ENCODE peak calls at places on chromosomes 11 and 22, in seven cellular contexts. One of them, this sample, is unnamed.

GRCh38 chr11:46336781-46337180 is 10.5 kb upstream of the DGKZ start:
- DNase-seq in brain pericyte: no peak
- DNase-seq in stimulated activated CD8-positive, alpha-beta memory T cell treated with anti-CD3 and anti-CD28 coated beads, Interleukin-15, amount 100 ng/mL, for 24 hours: no peak
- DNase-seq in stromal cell of bone marrow: no peak
- DNase-seq in sciatic nerve: no peak
- DNase-seq in Ammon's horn: no peak
- DNase-seq in Calu3: no peak
- DNase-seq in this sample: no peak

GRCh38 chr11:116993599-116993998 is 104.6 kb downstream of the SIK3 start:
- DNase-seq in brain pericyte: no peak
- DNase-seq in stimulated activated CD8-positive, alpha-beta memory T cell treated with anti-CD3 and anti-CD28 coated beads, Interleukin-15, amount 100 ng/mL, for 24 hours: no peak
- DNase-seq in stromal cell of bone marrow: no peak
- DNase-seq in sciatic nerve: no peak
- DNase-seq in Ammon's horn: peak; percentile 72
- DNase-seq in Calu3: no peak
- DNase-seq in this sample: no peak

GRCh38 chr11:102981324-102981910 is 25.9 kb upstream of the MMP13 start:
- DNase-seq in brain pericyte: no peak
- DNase-seq in stimulated activated CD8-positive, alpha-beta memory T cell treated with anti-CD3 and anti-CD28 coated beads, Interleukin-15, amount 100 ng/mL, for 24 hours: no peak
- DNase-seq in stromal cell of bone marrow: no peak
- DNase-seq in sciatic nerve: no peak
- DNase-seq in Ammon's horn: no peak
- DNase-seq in Calu3: no peak
- DNase-seq in this sample: no peak

GRCh38 chr11:76835928-76836612 is 24.6 kb upstream of the ACER3 start:
- DNase-seq in brain pericyte: no peak
- DNase-seq in stimulated activated CD8-positive, alpha-beta memory T cell treated with anti-CD3 and anti-CD28 coated beads, Interleukin-15, amount 100 ng/mL, for 24 hours: no peak
- DNase-seq in stromal cell of bone marrow: peak; percentile 65
- DNase-seq in sciatic nerve: no peak
- DNase-seq in Ammon's horn: peak; percentile 63
- DNase-seq in Calu3: peak; percentile 17
- DNase-seq in this sample: no peak

GRCh38 chr11:1571760-1572199 is 291 bp downstream of the DUSP8 start:
- DNase-seq in brain pericyte: no peak
- DNase-seq in stimulated activated CD8-positive, alpha-beta memory T cell treated with anti-CD3 and anti-CD28 coated beads, Interleukin-15, amount 100 ng/mL, for 24 hours: no peak
- DNase-seq in stromal cell of bone marrow: no peak
- DNase-seq in sciatic nerve: no peak
- DNase-seq in Ammon's horn: no peak
- DNase-seq in Calu3: no peak
- DNase-seq in this sample: no peak

GRCh38 chr11:2801711-2802388 is 83.7 kb downstream of the CDKN1C start:
- DNase-seq in brain pericyte: no peak
- DNase-seq in stimulated activated CD8-positive, alpha-beta memory T cell treated with anti-CD3 and anti-CD28 coated beads, Interleukin-15, amount 100 ng/mL, for 24 hours: no peak
- DNase-seq in stromal cell of bone marrow: no peak
- DNase-seq in sciatic nerve: peak; percentile 53
- DNase-seq in Ammon's horn: no peak
- DNase-seq in Calu3: no peak
- DNase-seq in this sample: no peak

GRCh38 chr11:75560644-75561043 is 1.4 kb upstream of the SERPINH1 start:
- DNase-seq in brain pericyte: no peak
- DNase-seq in stimulated activated CD8-positive, alpha-beta memory T cell treated with anti-CD3 and anti-CD28 coated beads, Interleukin-15, amount 100 ng/mL, for 24 hours: no peak
- DNase-seq in stromal cell of bone marrow: no peak
- DNase-seq in sciatic nerve: no peak
- DNase-seq in Ammon's horn: no peak
- DNase-seq in Calu3: no peak
- DNase-seq in this sample: no peak

GRCh38 chr22:38967451-38968450 is 10.3 kb downstream of the APOBEC3A start:
- DNase-seq in brain pericyte: no peak
- DNase-seq in stimulated activated CD8-positive, alpha-beta memory T cell treated with anti-CD3 and anti-CD28 coated beads, Interleukin-15, amount 100 ng/mL, for 24 hours: no peak
- DNase-seq in stromal cell of bone marrow: no peak
- DNase-seq in sciatic nerve: no peak
- DNase-seq in Ammon's horn: peak; percentile 51
- DNase-seq in Calu3: no peak
- DNase-seq in this sample: no peak

GRCh38 chr22:50210378-50211139 is 9.7 kb downstream of the SELENOO start:
- DNase-seq in brain pericyte: no peak
- DNase-seq in stimulated activated CD8-positive, alpha-beta memory T cell treated with anti-CD3 and anti-CD28 coated beads, Interleukin-15, amount 100 ng/mL, for 24 hours: no peak
- DNase-seq in stromal cell of bone marrow: no peak
- DNase-seq in sciatic nerve: peak; percentile 61
- DNase-seq in Ammon's horn: no peak
- DNase-seq in Calu3: no peak
- DNase-seq in this sample: no peak

GRCh38 chr22:50469377-50470305 is 5.2 kb downstream of the SBF1 start:
- DNase-seq in brain pericyte: no peak
- DNase-seq in stimulated activated CD8-positive, alpha-beta memory T cell treated with anti-CD3 and anti-CD28 coated beads, Interleukin-15, amount 100 ng/mL, for 24 hours: peak; percentile 61
- DNase-seq in stromal cell of bone marrow: no peak
- DNase-seq in sciatic nerve: no peak
- DNase-seq in Ammon's horn: no peak
- DNase-seq in Calu3: peak; percentile 94
- DNase-seq in this sample: no peak

GRCh38 chr22:25167834-25168601 is 31.6 kb upstream of the CRYBB3 start:
- DNase-seq in brain pericyte: no peak
- DNase-seq in stimulated activated CD8-positive, alpha-beta memory T cell treated with anti-CD3 and anti-CD28 coated beads, Interleukin-15, amount 100 ng/mL, for 24 hours: no peak
- DNase-seq in stromal cell of bone marrow: no peak
- DNase-seq in sciatic nerve: no peak
- DNase-seq in Ammon's horn: no peak
- DNase-seq in Calu3: peak; percentile 30
- DNase-seq in this sample: no peak